ENCODE peak calls at places on chromosomes 4 and X, in eight cellular contexts. One of them, this sample, is unnamed.

GRCh38 chr4:7655549-7656243 is 221.0 kb upstream of the PSAPL1 start:
- DNase-seq in midbrain: peak; percentile 36
- DNase-seq in heart right ventricle: no peak
- DNase-seq in NCI-H187: no peak
- DNase-seq in Ammon's horn: peak; percentile 52
- DNase-seq in NCI-H774: no peak
- DNase-seq in stimulated activated CD4-positive, alpha-beta T cell treated with anti-CD3 and anti-CD28 coated beads, Interleukin-12 subunit alpha, Interleukin-12 subunit beta, amount 100 ng/mL, for 24 hours: no peak
- DNase-seq in progenitor cell of endocrine pancreas: no peak
- DNase-seq in this sample: no peak

GRCh38 chr4:121018543-121018942 is 53.8 kb downstream of the NDNF start:
- DNase-seq in midbrain: no peak
- DNase-seq in heart right ventricle: no peak
- DNase-seq in NCI-H187: no peak
- DNase-seq in Ammon's horn: no peak
- DNase-seq in NCI-H774: no peak
- DNase-seq in stimulated activated CD4-positive, alpha-beta T cell treated with anti-CD3 and anti-CD28 coated beads, Interleukin-12 subunit alpha, Interleukin-12 subunit beta, amount 100 ng/mL, for 24 hours: no peak
- DNase-seq in progenitor cell of endocrine pancreas: no peak
- DNase-seq in this sample: no peak

GRCh38 chr4:9919047-9919446 is 102.2 kb downstream of the SLC2A9 start:
- DNase-seq in midbrain: no peak
- DNase-seq in heart right ventricle: no peak
- DNase-seq in NCI-H187: no peak
- DNase-seq in Ammon's horn: no peak
- DNase-seq in NCI-H774: no peak
- DNase-seq in stimulated activated CD4-positive, alpha-beta T cell treated with anti-CD3 and anti-CD28 coated beads, Interleukin-12 subunit alpha, Interleukin-12 subunit beta, amount 100 ng/mL, for 24 hours: no peak
- DNase-seq in progenitor cell of endocrine pancreas: no peak
- DNase-seq in this sample: no peak

GRCh38 chr4:183266386-183266785 is 53.7 kb downstream of the CLDN22 start:
- DNase-seq in midbrain: no peak
- DNase-seq in heart right ventricle: no peak
- DNase-seq in NCI-H187: no peak
- DNase-seq in Ammon's horn: no peak
- DNase-seq in NCI-H774: no peak
- DNase-seq in stimulated activated CD4-positive, alpha-beta T cell treated with anti-CD3 and anti-CD28 coated beads, Interleukin-12 subunit alpha, Interleukin-12 subunit beta, amount 100 ng/mL, for 24 hours: no peak
- DNase-seq in progenitor cell of endocrine pancreas: no peak
- DNase-seq in this sample: no peak

GRCh38 chr4:123417813-123418212 is 21.2 kb downstream of the SPRY1 start:
- DNase-seq in midbrain: no peak
- DNase-seq in heart right ventricle: no peak
- DNase-seq in NCI-H187: no peak
- DNase-seq in Ammon's horn: no peak
- DNase-seq in NCI-H774: no peak
- DNase-seq in stimulated activated CD4-positive, alpha-beta T cell treated with anti-CD3 and anti-CD28 coated beads, Interleukin-12 subunit alpha, Interleukin-12 subunit beta, amount 100 ng/mL, for 24 hours: no peak
- DNase-seq in progenitor cell of endocrine pancreas: no peak
- DNase-seq in this sample: no peak

GRCh38 chrX:132622130-132622529 is 133.3 kb upstream of the MBNL3 start:
- DNase-seq in midbrain: no peak
- DNase-seq in heart right ventricle: no peak
- DNase-seq in NCI-H187: no peak
- DNase-seq in Ammon's horn: no peak
- DNase-seq in NCI-H774: no peak
- DNase-seq in stimulated activated CD4-positive, alpha-beta T cell treated with anti-CD3 and anti-CD28 coated beads, Interleukin-12 subunit alpha, Interleukin-12 subunit beta, amount 100 ng/mL, for 24 hours: no peak
- DNase-seq in progenitor cell of endocrine pancreas: no peak
- DNase-seq in this sample: no peak

GRCh38 chrX:150465856-150466775 is 102.3 kb upstream of the MTM1 start:
- DNase-seq in midbrain: no peak
- DNase-seq in heart right ventricle: no peak
- DNase-seq in NCI-H187: no peak
- DNase-seq in Ammon's horn: peak; percentile 29
- DNase-seq in NCI-H774: no peak
- DNase-seq in stimulated activated CD4-positive, alpha-beta T cell treated with anti-CD3 and anti-CD28 coated beads, Interleukin-12 subunit alpha, Interleukin-12 subunit beta, amount 100 ng/mL, for 24 hours: no peak
- DNase-seq in progenitor cell of endocrine pancreas: no peak
- DNase-seq in this sample: no peak

GRCh38 chr4:81427605-81427922 is 44.1 kb downstream of the RASGEF1B start:
- DNase-seq in midbrain: no peak
- DNase-seq in heart right ventricle: no peak
- DNase-seq in NCI-H187: no peak
- DNase-seq in Ammon's horn: peak; percentile 26
- DNase-seq in NCI-H774: no peak
- DNase-seq in stimulated activated CD4-positive, alpha-beta T cell treated with anti-CD3 and anti-CD28 coated beads, Interleukin-12 subunit alpha, Interleukin-12 subunit beta, amount 100 ng/mL, for 24 hours: no peak
- DNase-seq in progenitor cell of endocrine pancreas: no peak
- DNase-seq in this sample: no peak

GRCh38 chrX:84047339-84047738 is 140.7 kb downstream of the RPS6KA6 start:
- DNase-seq in midbrain: no peak
- DNase-seq in heart right ventricle: no peak
- DNase-seq in NCI-H187: no peak
- DNase-seq in Ammon's horn: no peak
- DNase-seq in NCI-H774: no peak
- DNase-seq in stimulated activated CD4-positive, alpha-beta T cell treated with anti-CD3 and anti-CD28 coated beads, Interleukin-12 subunit alpha, Interleukin-12 subunit beta, amount 100 ng/mL, for 24 hours: no peak
- DNase-seq in progenitor cell of endocrine pancreas: no peak
- DNase-seq in this sample: no peak

GRCh38 chr4:26431461-26432165 is 58.7 kb downstream of the CCKAR start:
- DNase-seq in midbrain: no peak
- DNase-seq in heart right ventricle: no peak
- DNase-seq in NCI-H187: no peak
- DNase-seq in Ammon's horn: no peak
- DNase-seq in NCI-H774: no peak
- DNase-seq in stimulated activated CD4-positive, alpha-beta T cell treated with anti-CD3 and anti-CD28 coated beads, Interleukin-12 subunit alpha, Interleukin-12 subunit beta, amount 100 ng/mL, for 24 hours: no peak
- DNase-seq in progenitor cell of endocrine pancreas: no peak
- DNase-seq in this sample: no peak

GRCh38 chr4:169096221-169096620 is 86.2 kb upstream of the CBR4 start:
- DNase-seq in midbrain: no peak
- DNase-seq in heart right ventricle: no peak
- DNase-seq in NCI-H187: no peak
- DNase-seq in Ammon's horn: no peak
- DNase-seq in NCI-H774: no peak
- DNase-seq in stimulated activated CD4-positive, alpha-beta T cell treated with anti-CD3 and anti-CD28 coated beads, Interleukin-12 subunit alpha, Interleukin-12 subunit beta, amount 100 ng/mL, for 24 hours: no peak
- DNase-seq in progenitor cell of endocrine pancreas: no peak
- DNase-seq in this sample: no peak

GRCh38 chr4:89351201-89351600 is 43.6 kb upstream of the GPRIN3 start:
- DNase-seq in midbrain: no peak
- DNase-seq in heart right ventricle: no peak
- DNase-seq in NCI-H187: no peak
- DNase-seq in Ammon's horn: no peak
- DNase-seq in NCI-H774: no peak
- DNase-seq in stimulated activated CD4-positive, alpha-beta T cell treated with anti-CD3 and anti-CD28 coated beads, Interleukin-12 subunit alpha, Interleukin-12 subunit beta, amount 100 ng/mL, for 24 hours: no peak
- DNase-seq in progenitor cell of endocrine pancreas: no peak
- DNase-seq in this sample: no peak

GRCh38 chr4:156764145-156764544 is 207.5 kb downstream of the PDGFC start:
- DNase-seq in midbrain: no peak
- DNase-seq in heart right ventricle: no peak
- DNase-seq in NCI-H187: no peak
- DNase-seq in Ammon's horn: no peak
- DNase-seq in NCI-H774: no peak
- DNase-seq in stimulated activated CD4-positive, alpha-beta T cell treated with anti-CD3 and anti-CD28 coated beads, Interleukin-12 subunit alpha, Interleukin-12 subunit beta, amount 100 ng/mL, for 24 hours: no peak
- DNase-seq in progenitor cell of endocrine pancreas: no peak
- DNase-seq in this sample: peak; percentile 44

GRCh38 chr4:166274775-166275174 is 401.7 kb downstream of the TLL1 start:
- DNase-seq in midbrain: no peak
- DNase-seq in heart right ventricle: no peak
- DNase-seq in NCI-H187: no peak
- DNase-seq in Ammon's horn: no peak
- DNase-seq in NCI-H774: no peak
- DNase-seq in stimulated activated CD4-positive, alpha-beta T cell treated with anti-CD3 and anti-CD28 coated beads, Interleukin-12 subunit alpha, Interleukin-12 subunit beta, amount 100 ng/mL, for 24 hours: no peak
- DNase-seq in progenitor cell of endocrine pancreas: no peak
- DNase-seq in this sample: no peak

GRCh38 chr4:104726002-104726401 is 231.3 kb upstream of the CXXC4 start:
- DNase-seq in midbrain: no peak
- DNase-seq in heart right ventricle: no peak
- DNase-seq in NCI-H187: no peak
- DNase-seq in Ammon's horn: no peak
- DNase-seq in NCI-H774: no peak
- DNase-seq in stimulated activated CD4-positive, alpha-beta T cell treated with anti-CD3 and anti-CD28 coated beads, Interleukin-12 subunit alpha, Interleukin-12 subunit beta, amount 100 ng/mL, for 24 hours: no peak
- DNase-seq in progenitor cell of endocrine pancreas: no peak
- DNase-seq in this sample: no peak

GRCh38 chr4:138035781-138036258 is 206.3 kb downstream of the SLC7A11 start:
- DNase-seq in midbrain: peak; percentile 81
- DNase-seq in heart right ventricle: peak; percentile 11
- DNase-seq in NCI-H187: no peak
- DNase-seq in Ammon's horn: peak; percentile 78
- DNase-seq in NCI-H774: peak; percentile 33
- DNase-seq in stimulated activated CD4-positive, alpha-beta T cell treated with anti-CD3 and anti-CD28 coated beads, Interleukin-12 subunit alpha, Interleukin-12 subunit beta, amount 100 ng/mL, for 24 hours: no peak
- DNase-seq in progenitor cell of endocrine pancreas: no peak
- DNase-seq in this sample: peak; percentile 79

GRCh38 chrX:40299028-40299479 is 201.3 kb upstream of the BCOR start:
- DNase-seq in midbrain: no peak
- DNase-seq in heart right ventricle: no peak
- DNase-seq in NCI-H187: no peak
- DNase-seq in Ammon's horn: no peak
- DNase-seq in NCI-H774: no peak
- DNase-seq in stimulated activated CD4-positive, alpha-beta T cell treated with anti-CD3 and anti-CD28 coated beads, Interleukin-12 subunit alpha, Interleukin-12 subunit beta, amount 100 ng/mL, for 24 hours: no peak
- DNase-seq in progenitor cell of endocrine pancreas: no peak
- DNase-seq in this sample: no peak

GRCh38 chr4:185640809-185641675 is 105.7 kb upstream of the PDLIM3 start:
- DNase-seq in midbrain: peak; percentile 61
- DNase-seq in heart right ventricle: no peak
- DNase-seq in NCI-H187: no peak
- DNase-seq in Ammon's horn: peak; percentile 79
- DNase-seq in NCI-H774: peak; percentile 2
- DNase-seq in stimulated activated CD4-positive, alpha-beta T cell treated with anti-CD3 and anti-CD28 coated beads, Interleukin-12 subunit alpha, Interleukin-12 subunit beta, amount 100 ng/mL, for 24 hours: no peak
- DNase-seq in progenitor cell of endocrine pancreas: no peak
- DNase-seq in this sample: peak; percentile 70

GRCh38 chr4:13615162-13615561 is 12.4 kb downstream of the BOD1L1 start:
- DNase-seq in midbrain: peak; percentile 6
- DNase-seq in heart right ventricle: no peak
- DNase-seq in NCI-H187: no peak
- DNase-seq in Ammon's horn: peak; percentile 37
- DNase-seq in NCI-H774: no peak
- DNase-seq in stimulated activated CD4-positive, alpha-beta T cell treated with anti-CD3 and anti-CD28 coated beads, Interleukin-12 subunit alpha, Interleukin-12 subunit beta, amount 100 ng/mL, for 24 hours: no peak
- DNase-seq in progenitor cell of endocrine pancreas: no peak
- DNase-seq in this sample: no peak

GRCh38 chrX:84907324-84907946 is 96.2 kb upstream of the APOOL start:
- DNase-seq in midbrain: peak; percentile 0
- DNase-seq in heart right ventricle: no peak
- DNase-seq in NCI-H187: no peak
- DNase-seq in Ammon's horn: peak; percentile 2
- DNase-seq in NCI-H774: no peak
- DNase-seq in stimulated activated CD4-positive, alpha-beta T cell treated with anti-CD3 and anti-CD28 coated beads, Interleukin-12 subunit alpha, Interleukin-12 subunit beta, amount 100 ng/mL, for 24 hours: no peak
- DNase-seq in progenitor cell of endocrine pancreas: no peak
- DNase-seq in this sample: peak; percentile 0

GRCh38 chr4:148214529-148215166 is 227.6 kb downstream of the NR3C2 start:
- DNase-seq in midbrain: no peak
- DNase-seq in heart right ventricle: peak; percentile 32
- DNase-seq in NCI-H187: no peak
- DNase-seq in Ammon's horn: peak; percentile 54
- DNase-seq in NCI-H774: no peak
- DNase-seq in stimulated activated CD4-positive, alpha-beta T cell treated with anti-CD3 and anti-CD28 coated beads, Interleukin-12 subunit alpha, Interleukin-12 subunit beta, amount 100 ng/mL, for 24 hours: no peak
- DNase-seq in progenitor cell of endocrine pancreas: no peak
- DNase-seq in this sample: no peak

GRCh38 chrX:21590012-21590776 is 67.9 kb downstream of the KLHL34 start:
- DNase-seq in midbrain: no peak
- DNase-seq in heart right ventricle: no peak
- DNase-seq in NCI-H187: no peak
- DNase-seq in Ammon's horn: no peak
- DNase-seq in NCI-H774: no peak
- DNase-seq in stimulated activated CD4-positive, alpha-beta T cell treated with anti-CD3 and anti-CD28 coated beads, Interleukin-12 subunit alpha, Interleukin-12 subunit beta, amount 100 ng/mL, for 24 hours: no peak
- DNase-seq in progenitor cell of endocrine pancreas: no peak
- DNase-seq in this sample: no peak

GRCh38 chr4:38298868-38299713 is 338.9 kb downstream of the PTTG2 start:
- DNase-seq in midbrain: no peak
- DNase-seq in heart right ventricle: no peak
- DNase-seq in NCI-H187: no peak
- DNase-seq in Ammon's horn: no peak
- DNase-seq in NCI-H774: no peak
- DNase-seq in stimulated activated CD4-positive, alpha-beta T cell treated with anti-CD3 and anti-CD28 coated beads, Interleukin-12 subunit alpha, Interleukin-12 subunit beta, amount 100 ng/mL, for 24 hours: no peak
- DNase-seq in progenitor cell of endocrine pancreas: no peak
- DNase-seq in this sample: no peak

GRCh38 chr4:59537231-59537886 is 1662.8 kb upstream of the ADGRL3 start:
- DNase-seq in midbrain: no peak
- DNase-seq in heart right ventricle: no peak
- DNase-seq in NCI-H187: no peak
- DNase-seq in Ammon's horn: no peak
- DNase-seq in NCI-H774: no peak
- DNase-seq in stimulated activated CD4-positive, alpha-beta T cell treated with anti-CD3 and anti-CD28 coated beads, Interleukin-12 subunit alpha, Interleukin-12 subunit beta, amount 100 ng/mL, for 24 hours: no peak
- DNase-seq in progenitor cell of endocrine pancreas: no peak
- DNase-seq in this sample: no peak

GRCh38 chrX:9805956-9806355 is 19.7 kb downstream of the SHROOM2 start:
- DNase-seq in midbrain: no peak
- DNase-seq in heart right ventricle: no peak
- DNase-seq in NCI-H187: no peak
- DNase-seq in Ammon's horn: no peak
- DNase-seq in NCI-H774: no peak
- DNase-seq in stimulated activated CD4-positive, alpha-beta T cell treated with anti-CD3 and anti-CD28 coated beads, Interleukin-12 subunit alpha, Interleukin-12 subunit beta, amount 100 ng/mL, for 24 hours: no peak
- DNase-seq in progenitor cell of endocrine pancreas: no peak
- DNase-seq in this sample: no peak

GRCh38 chrX:29231800-29232199 is 644.6 kb downstream of the IL1RAPL1 start:
- DNase-seq in midbrain: no peak
- DNase-seq in heart right ventricle: no peak
- DNase-seq in NCI-H187: no peak
- DNase-seq in Ammon's horn: no peak
- DNase-seq in NCI-H774: no peak
- DNase-seq in stimulated activated CD4-positive, alpha-beta T cell treated with anti-CD3 and anti-CD28 coated beads, Interleukin-12 subunit alpha, Interleukin-12 subunit beta, amount 100 ng/mL, for 24 hours: no peak
- DNase-seq in progenitor cell of endocrine pancreas: no peak
- DNase-seq in this sample: no peak

GRCh38 chrX:28058906-28059305 is 77.7 kb upstream of the DCAF8L1 start:
- DNase-seq in midbrain: no peak
- DNase-seq in heart right ventricle: no peak
- DNase-seq in NCI-H187: no peak
- DNase-seq in Ammon's horn: no peak
- DNase-seq in NCI-H774: no peak
- DNase-seq in stimulated activated CD4-positive, alpha-beta T cell treated with anti-CD3 and anti-CD28 coated beads, Interleukin-12 subunit alpha, Interleukin-12 subunit beta, amount 100 ng/mL, for 24 hours: no peak
- DNase-seq in progenitor cell of endocrine pancreas: no peak
- DNase-seq in this sample: no peak

GRCh38 chrX:143726296-143726695 is 5.7 kb upstream of the SPANXN2 start:
- DNase-seq in midbrain: no peak
- DNase-seq in heart right ventricle: no peak
- DNase-seq in NCI-H187: no peak
- DNase-seq in Ammon's horn: no peak
- DNase-seq in NCI-H774: no peak
- DNase-seq in stimulated activated CD4-positive, alpha-beta T cell treated with anti-CD3 and anti-CD28 coated beads, Interleukin-12 subunit alpha, Interleukin-12 subunit beta, amount 100 ng/mL, for 24 hours: no peak
- DNase-seq in progenitor cell of endocrine pancreas: no peak
- DNase-seq in this sample: no peak

GRCh38 chr4:72076562-72076961 is 44.8 kb downstream of the NPFFR2 start:
- DNase-seq in midbrain: no peak
- DNase-seq in heart right ventricle: no peak
- DNase-seq in NCI-H187: no peak
- DNase-seq in Ammon's horn: no peak
- DNase-seq in NCI-H774: no peak
- DNase-seq in stimulated activated CD4-positive, alpha-beta T cell treated with anti-CD3 and anti-CD28 coated beads, Interleukin-12 subunit alpha, Interleukin-12 subunit beta, amount 100 ng/mL, for 24 hours: no peak
- DNase-seq in progenitor cell of endocrine pancreas: no peak
- DNase-seq in this sample: no peak

GRCh38 chr4:144461906-144462305 is 184.1 kb upstream of the HHIP start:
- DNase-seq in midbrain: no peak
- DNase-seq in heart right ventricle: no peak
- DNase-seq in NCI-H187: no peak
- DNase-seq in Ammon's horn: no peak
- DNase-seq in NCI-H774: peak; percentile 2
- DNase-seq in stimulated activated CD4-positive, alpha-beta T cell treated with anti-CD3 and anti-CD28 coated beads, Interleukin-12 subunit alpha, Interleukin-12 subunit beta, amount 100 ng/mL, for 24 hours: no peak
- DNase-seq in progenitor cell of endocrine pancreas: no peak
- DNase-seq in this sample: no peak

GRCh38 chr4:76744253-76744921 is 153.6 kb downstream of the SOWAHB start:
- DNase-seq in midbrain: no peak
- DNase-seq in heart right ventricle: no peak
- DNase-seq in NCI-H187: no peak
- DNase-seq in Ammon's horn: no peak
- DNase-seq in NCI-H774: no peak
- DNase-seq in stimulated activated CD4-positive, alpha-beta T cell treated with anti-CD3 and anti-CD28 coated beads, Interleukin-12 subunit alpha, Interleukin-12 subunit beta, amount 100 ng/mL, for 24 hours: no peak
- DNase-seq in progenitor cell of endocrine pancreas: no peak
- DNase-seq in this sample: peak; percentile 63

GRCh38 chr4:168720396-168720795 is 223.5 kb downstream of the PALLD start:
- DNase-seq in midbrain: no peak
- DNase-seq in heart right ventricle: no peak
- DNase-seq in NCI-H187: no peak
- DNase-seq in Ammon's horn: no peak
- DNase-seq in NCI-H774: no peak
- DNase-seq in stimulated activated CD4-positive, alpha-beta T cell treated with anti-CD3 and anti-CD28 coated beads, Interleukin-12 subunit alpha, Interleukin-12 subunit beta, amount 100 ng/mL, for 24 hours: no peak
- DNase-seq in progenitor cell of endocrine pancreas: no peak
- DNase-seq in this sample: no peak

GRCh38 chrX:46903458-46904242 is 8.6 kb upstream of the JADE3 start:
- DNase-seq in midbrain: peak; percentile 76
- DNase-seq in heart right ventricle: peak; percentile 70
- DNase-seq in NCI-H187: peak; percentile 46
- DNase-seq in Ammon's horn: peak; percentile 89
- DNase-seq in NCI-H774: peak; percentile 65
- DNase-seq in stimulated activated CD4-positive, alpha-beta T cell treated with anti-CD3 and anti-CD28 coated beads, Interleukin-12 subunit alpha, Interleukin-12 subunit beta, amount 100 ng/mL, for 24 hours: no peak
- DNase-seq in progenitor cell of endocrine pancreas: peak; percentile 51
- DNase-seq in this sample: peak; percentile 60

GRCh38 chr4:78650106-78651021 is 98.8 kb downstream of the ANXA3 start:
- DNase-seq in midbrain: no peak
- DNase-seq in heart right ventricle: no peak
- DNase-seq in NCI-H187: no peak
- DNase-seq in Ammon's horn: no peak
- DNase-seq in NCI-H774: no peak
- DNase-seq in stimulated activated CD4-positive, alpha-beta T cell treated with anti-CD3 and anti-CD28 coated beads, Interleukin-12 subunit alpha, Interleukin-12 subunit beta, amount 100 ng/mL, for 24 hours: no peak
- DNase-seq in progenitor cell of endocrine pancreas: no peak
- DNase-seq in this sample: peak; percentile 81

This sample was measured in HFFc6.